ENCODE peak calls at places on chromosomes 1 and 21, in eight cellular contexts. One of them, this sample, is unnamed.
A peak's percentile ranks its signal among the peaks of the same experiment; 100 is the strongest.

GRCh38 chr21:32393677-32394001 is 827 bp upstream of the URB1 start:
- DNase-seq in transverse colon: no peak
- DNase-seq in GM23248: no peak
- DNase-seq in AG09319: no peak
- DNase-seq in mucosa of descending colon: no peak
- DNase-seq in heart left ventricle: no peak
- DNase-seq in T-cell: no peak
- DNase-seq in heart right ventricle: no peak
- DNase-seq in this sample: no peak

GRCh38 chr1:186094170-186094569 is 280.9 kb downstream of the TPR start:
- DNase-seq in heart left ventricle: no peak
- DNase-seq in mucosa of descending colon: no peak
- DNase-seq in T-cell: no peak
- DNase-seq in GM23248: peak; percentile 65
- DNase-seq in transverse colon: no peak
- DNase-seq in heart right ventricle: no peak
- DNase-seq in AG09319: no peak
- DNase-seq in this sample: no peak

GRCh38 chr1:214898718-214899117 is 183.8 kb upstream of the KCNK2 start:
- DNase-seq in transverse colon: no peak
- DNase-seq in heart right ventricle: no peak
- DNase-seq in T-cell: no peak
- DNase-seq in mucosa of descending colon: no peak
- DNase-seq in AG09319: no peak
- DNase-seq in GM23248: no peak
- DNase-seq in heart left ventricle: no peak
- DNase-seq in this sample: no peak

GRCh38 chr1:39959651-39960333 is 4.8 kb downstream of the MFSD2A start:
- DNase-seq in T-cell: no peak
- DNase-seq in heart left ventricle: no peak
- DNase-seq in GM23248: no peak
- DNase-seq in heart right ventricle: no peak
- DNase-seq in AG09319: no peak
- DNase-seq in transverse colon: no peak
- DNase-seq in mucosa of descending colon: no peak
- DNase-seq in this sample: no peak

GRCh38 chr1:58928514-58928913 is 144.7 kb upstream of the JUN start:
- DNase-seq in transverse colon: peak; percentile 75
- DNase-seq in T-cell: no peak
- DNase-seq in GM23248: no peak
- DNase-seq in AG09319: no peak
- DNase-seq in heart right ventricle: no peak
- DNase-seq in mucosa of descending colon: no peak
- DNase-seq in heart left ventricle: no peak
- DNase-seq in this sample: no peak

GRCh38 chr21:31253684-31254083 is 90.4 kb downstream of the TIAM1 start:
- DNase-seq in mucosa of descending colon: no peak
- DNase-seq in heart right ventricle: no peak
- DNase-seq in transverse colon: no peak
- DNase-seq in heart left ventricle: no peak
- DNase-seq in GM23248: no peak
- DNase-seq in T-cell: no peak
- DNase-seq in AG09319: no peak
- DNase-seq in this sample: no peak

GRCh38 chr1:71303617-71304041 is 222.8 kb upstream of the ZRANB2 start:
- DNase-seq in AG09319: no peak
- DNase-seq in transverse colon: no peak
- DNase-seq in mucosa of descending colon: no peak
- DNase-seq in GM23248: peak; percentile 17
- DNase-seq in T-cell: no peak
- DNase-seq in heart left ventricle: no peak
- DNase-seq in heart right ventricle: no peak
- DNase-seq in this sample: no peak

GRCh38 chr1:152497273-152497672 is 13.3 kb upstream of the LCE5A start:
- DNase-seq in T-cell: no peak
- DNase-seq in heart right ventricle: no peak
- DNase-seq in AG09319: no peak
- DNase-seq in GM23248: peak; percentile 72
- DNase-seq in heart left ventricle: no peak
- DNase-seq in transverse colon: no peak
- DNase-seq in mucosa of descending colon: no peak
- DNase-seq in this sample: no peak

GRCh38 chr21:44419679-44420078 is 35.6 kb upstream of the LRRC3 start:
- DNase-seq in T-cell: no peak
- DNase-seq in GM23248: no peak
- DNase-seq in transverse colon: no peak
- DNase-seq in heart left ventricle: no peak
- DNase-seq in AG09319: no peak
- DNase-seq in heart right ventricle: no peak
- DNase-seq in mucosa of descending colon: peak; percentile 7
- DNase-seq in this sample: no peak

GRCh38 chr1:215637041-215637573 is 70.0 kb downstream of the KCTD3 start:
- DNase-seq in T-cell: no peak
- DNase-seq in mucosa of descending colon: no peak
- DNase-seq in heart left ventricle: no peak
- DNase-seq in transverse colon: peak; percentile 23
- DNase-seq in heart right ventricle: no peak
- DNase-seq in GM23248: peak; percentile 80
- DNase-seq in AG09319: peak; percentile 84
- DNase-seq in this sample: no peak

GRCh38 chr1:118947790-118948189 is 40.4 kb downstream of the TBX15 start:
- DNase-seq in transverse colon: no peak
- DNase-seq in heart right ventricle: no peak
- DNase-seq in T-cell: no peak
- DNase-seq in heart left ventricle: no peak
- DNase-seq in GM23248: peak; percentile 91
- DNase-seq in AG09319: no peak
- DNase-seq in mucosa of descending colon: no peak
- DNase-seq in this sample: no peak

GRCh38 chr1:173267453-173267945 is 60.4 kb upstream of the TNFSF4 start:
- DNase-seq in GM23248: peak; percentile 86
- DNase-seq in T-cell: no peak
- DNase-seq in AG09319: no peak
- DNase-seq in mucosa of descending colon: no peak
- DNase-seq in heart left ventricle: no peak
- DNase-seq in heart right ventricle: no peak
- DNase-seq in transverse colon: no peak
- DNase-seq in this sample: no peak

GRCh38 chr1:246632584-246633168 is 66.4 kb downstream of the CNST start:
- DNase-seq in AG09319: peak; percentile 78
- DNase-seq in mucosa of descending colon: no peak
- DNase-seq in heart right ventricle: no peak
- DNase-seq in GM23248: peak; percentile 86
- DNase-seq in T-cell: no peak
- DNase-seq in heart left ventricle: no peak
- DNase-seq in transverse colon: no peak
- DNase-seq in this sample: no peak

GRCh38 chr1:30756206-30756544 is 1.4 kb downstream of the LAPTM5 start:
- DNase-seq in mucosa of descending colon: no peak
- DNase-seq in AG09319: no peak
- DNase-seq in transverse colon: no peak
- DNase-seq in GM23248: no peak
- DNase-seq in heart left ventricle: no peak
- DNase-seq in heart right ventricle: no peak
- DNase-seq in T-cell: no peak
- DNase-seq in this sample: no peak

GRCh38 chr1:202844935-202845334 is 34.2 kb downstream of the PCAT6 start:
- DNase-seq in GM23248: no peak
- DNase-seq in mucosa of descending colon: no peak
- DNase-seq in AG09319: no peak
- DNase-seq in heart right ventricle: no peak
- DNase-seq in heart left ventricle: no peak
- DNase-seq in T-cell: no peak
- DNase-seq in transverse colon: no peak
- DNase-seq in this sample: no peak

GRCh38 chr1:29577512-29577911 is 341.2 kb downstream of the PTPRU start:
- DNase-seq in T-cell: no peak
- DNase-seq in mucosa of descending colon: no peak
- DNase-seq in transverse colon: no peak
- DNase-seq in GM23248: no peak
- DNase-seq in heart left ventricle: peak; percentile 24
- DNase-seq in heart right ventricle: no peak
- DNase-seq in AG09319: no peak
- DNase-seq in this sample: no peak

GRCh38 chr1:15172405-15173259 is 19.1 kb downstream of the TMEM51 start:
- DNase-seq in heart left ventricle: no peak
- DNase-seq in heart right ventricle: no peak
- DNase-seq in AG09319: no peak
- DNase-seq in T-cell: no peak
- DNase-seq in GM23248: no peak
- DNase-seq in transverse colon: no peak
- DNase-seq in mucosa of descending colon: no peak
- DNase-seq in this sample: no peak

GRCh38 chr1:91440845-91441244 is 36.2 kb upstream of the HFM1 start:
- DNase-seq in transverse colon: no peak
- DNase-seq in T-cell: no peak
- DNase-seq in AG09319: no peak
- DNase-seq in heart right ventricle: no peak
- DNase-seq in mucosa of descending colon: no peak
- DNase-seq in GM23248: peak; percentile 19
- DNase-seq in heart left ventricle: no peak
- DNase-seq in this sample: no peak

GRCh38 chr1:153540394-153541361 is at the start of gene S100A5:
- DNase-seq in AG09319: no peak
- DNase-seq in transverse colon: no peak
- DNase-seq in mucosa of descending colon: no peak
- DNase-seq in heart right ventricle: no peak
- DNase-seq in heart left ventricle: no peak
- DNase-seq in T-cell: peak; percentile 28
- DNase-seq in GM23248: peak; percentile 71
- DNase-seq in this sample: no peak

GRCh38 chr1:235329139-235329808 is 904 bp downstream of the GGPS1 start:
- DNase-seq in AG09319: no peak
- DNase-seq in mucosa of descending colon: peak; percentile 60
- DNase-seq in T-cell: peak; percentile 43
- DNase-seq in heart right ventricle: no peak
- DNase-seq in transverse colon: peak; percentile 51
- DNase-seq in GM23248: peak; percentile 77
- DNase-seq in heart left ventricle: no peak
- DNase-seq in this sample: peak; percentile 49

GRCh38 chr1:30523055-30524020 is 200.0 kb downstream of the MATN1 start:
- DNase-seq in AG09319: no peak
- DNase-seq in heart left ventricle: no peak
- DNase-seq in GM23248: peak; percentile 98
- DNase-seq in transverse colon: no peak
- DNase-seq in T-cell: no peak
- DNase-seq in heart right ventricle: peak; percentile 53
- DNase-seq in mucosa of descending colon: no peak
- DNase-seq in this sample: no peak

GRCh38 chr1:195294911-195295310 is 1313.3 kb downstream of the KCNT2 start:
- DNase-seq in T-cell: no peak
- DNase-seq in heart right ventricle: no peak
- DNase-seq in heart left ventricle: no peak
- DNase-seq in AG09319: no peak
- DNase-seq in mucosa of descending colon: no peak
- DNase-seq in transverse colon: no peak
- DNase-seq in GM23248: no peak
- DNase-seq in this sample: no peak

GRCh38 chr1:65717815-65718454 is 74.8 kb upstream of the PDE4B start:
- DNase-seq in mucosa of descending colon: no peak
- DNase-seq in heart right ventricle: no peak
- DNase-seq in GM23248: peak; percentile 44
- DNase-seq in heart left ventricle: no peak
- DNase-seq in transverse colon: no peak
- DNase-seq in AG09319: peak; percentile 11
- DNase-seq in T-cell: no peak
- DNase-seq in this sample: no peak

GRCh38 chr1:39826583-39826982 is 37.9 kb upstream of the BMP8B start:
- DNase-seq in heart left ventricle: no peak
- DNase-seq in heart right ventricle: no peak
- DNase-seq in AG09319: no peak
- DNase-seq in transverse colon: no peak
- DNase-seq in T-cell: no peak
- DNase-seq in mucosa of descending colon: peak; percentile 63
- DNase-seq in GM23248: no peak
- DNase-seq in this sample: no peak

GRCh38 chr21:27171704-27172103 is 204.8 kb upstream of the ADAMTS5 start:
- DNase-seq in GM23248: peak; percentile 74
- DNase-seq in heart right ventricle: no peak
- DNase-seq in AG09319: peak; percentile 39
- DNase-seq in T-cell: no peak
- DNase-seq in mucosa of descending colon: no peak
- DNase-seq in transverse colon: no peak
- DNase-seq in heart left ventricle: no peak
- DNase-seq in this sample: no peak

GRCh38 chr21:44320847-44321246 is 18.3 kb downstream of the CFAP410 start:
- DNase-seq in GM23248: no peak
- DNase-seq in heart left ventricle: no peak
- DNase-seq in T-cell: no peak
- DNase-seq in heart right ventricle: no peak
- DNase-seq in transverse colon: no peak
- DNase-seq in mucosa of descending colon: no peak
- DNase-seq in AG09319: no peak
- DNase-seq in this sample: no peak

GRCh38 chr1:168762473-168762872 is 33.5 kb upstream of the DPT start:
- DNase-seq in AG09319: no peak
- DNase-seq in T-cell: no peak
- DNase-seq in heart left ventricle: no peak
- DNase-seq in GM23248: no peak
- DNase-seq in transverse colon: no peak
- DNase-seq in mucosa of descending colon: no peak
- DNase-seq in heart right ventricle: no peak
- DNase-seq in this sample: no peak

GRCh38 chr1:161792740-161793139 is 26.6 kb downstream of the ATF6 start:
- DNase-seq in transverse colon: no peak
- DNase-seq in T-cell: no peak
- DNase-seq in heart left ventricle: no peak
- DNase-seq in heart right ventricle: peak; percentile 11
- DNase-seq in GM23248: peak; percentile 83
- DNase-seq in mucosa of descending colon: no peak
- DNase-seq in AG09319: peak; percentile 49
- DNase-seq in this sample: no peak

GRCh38 chr21:32256873-32257620 is 21.8 kb downstream of the MIS18A start:
- DNase-seq in AG09319: peak; percentile 67
- DNase-seq in transverse colon: peak; percentile 53
- DNase-seq in mucosa of descending colon: no peak
- DNase-seq in T-cell: no peak
- DNase-seq in GM23248: peak; percentile 95
- DNase-seq in heart right ventricle: peak; percentile 63
- DNase-seq in heart left ventricle: peak; percentile 75
- DNase-seq in this sample: no peak

GRCh38 chr21:39676054-39676771 is 63.5 kb downstream of the B3GALT5 start:
- DNase-seq in heart left ventricle: no peak
- DNase-seq in AG09319: no peak
- DNase-seq in transverse colon: peak; percentile 31
- DNase-seq in heart right ventricle: peak; percentile 41
- DNase-seq in GM23248: peak; percentile 44
- DNase-seq in mucosa of descending colon: no peak
- DNase-seq in T-cell: no peak
- DNase-seq in this sample: no peak

GRCh38 chr21:26332873-26333272 is 162.3 kb upstream of the APP start:
- DNase-seq in transverse colon: no peak
- DNase-seq in T-cell: no peak
- DNase-seq in mucosa of descending colon: no peak
- DNase-seq in GM23248: peak; percentile 1
- DNase-seq in AG09319: no peak
- DNase-seq in heart left ventricle: no peak
- DNase-seq in heart right ventricle: no peak
- DNase-seq in this sample: no peak

GRCh38 chr1:31880957-31881697 is 57.0 kb downstream of the PTP4A2 start:
- DNase-seq in mucosa of descending colon: no peak
- DNase-seq in GM23248: peak; percentile 31
- DNase-seq in T-cell: no peak
- DNase-seq in heart left ventricle: no peak
- DNase-seq in AG09319: no peak
- DNase-seq in transverse colon: no peak
- DNase-seq in heart right ventricle: no peak
- DNase-seq in this sample: no peak

GRCh38 chr1:156282143-156282478 is 514 bp downstream of the SMG5 start:
- DNase-seq in heart right ventricle: no peak
- DNase-seq in AG09319: no peak
- DNase-seq in heart left ventricle: no peak
- DNase-seq in transverse colon: no peak
- DNase-seq in GM23248: no peak
- DNase-seq in mucosa of descending colon: no peak
- DNase-seq in T-cell: no peak
- DNase-seq in this sample: no peak

GRCh38 chr1:25899792-25900191 is 6.4 kb downstream of the STMN1 start:
- DNase-seq in AG09319: no peak
- DNase-seq in heart right ventricle: no peak
- DNase-seq in mucosa of descending colon: no peak
- DNase-seq in heart left ventricle: no peak
- DNase-seq in T-cell: no peak
- DNase-seq in GM23248: peak; percentile 24
- DNase-seq in transverse colon: no peak
- DNase-seq in this sample: no peak